ENCODE peak calls at places on chromosomes 11 and 22, in four cellular contexts. D is stimulated activated CD4-positive, alpha-beta T cell treated with anti-CD3 and anti-CD28 coated beads, Interleukin-1b, Interleukin-23, amount 100 ng/mL, for 4 hours; R is left cardiac atrium; W is iris pigment epithelial cell. M is an unnamed sample.

GRCh38 chr22:30809086-30809485 is 114.4 kb downstream of the OSBP2 start:
- DNase-seq in D (no peak), R (no peak), W (peak), M (no peak)

GRCh38 chr11:128095459-128096096 is 491.8 kb downstream of the ETS1 start:
- DNase-seq in D (no peak), R (no peak), W (peak), M (no peak)

GRCh38 chr11:92627615-92628201 is 341.7 kb upstream of the MTNR1B start:
- DNase-seq in D (no peak), R (no peak), W (peak), M (no peak)

GRCh38 chr11:112185883-112186282 is 10.6 kb downstream of the BCO2 start:
- DNase-seq in D (no peak), R (no peak), W (no peak), M (no peak)

GRCh38 chr11:73257342-73258103 is 14.6 kb upstream of the P2RY6 start:
- DNase-seq in D (no peak), R (peak), W (peak), M (no peak)

GRCh38 chr11:123235117-123235686 is 40.2 kb upstream of the CLMP start:
- DNase-seq in D (peak), R (peak), W (no peak), M (peak)

GRCh38 chr11:11978792-11979486 is 29.5 kb downstream of the DKK3 start:
- DNase-seq in D (no peak), R (peak), W (peak), M (no peak)

GRCh38 chr11:71078482-71078881 is 173.9 kb downstream of the SHANK2 start:
- DNase-seq in D (no peak), R (no peak), W (no peak), M (no peak)

GRCh38 chr11:59918987-59919589 is 19.1 kb upstream of the OOSP1 start:
- DNase-seq in D (no peak), R (no peak), W (peak), M (no peak)

GRCh38 chr11:126007263-126007662 is 55.4 kb downstream of the CDON start:
- DNase-seq in D (no peak), R (no peak), W (peak), M (no peak)

GRCh38 chr11:126703661-126704060 is 296.9 kb downstream of the KIRREL3 start:
- DNase-seq in D (no peak), R (no peak), W (no peak), M (no peak)

GRCh38 chr11:84981296-84981695 is 645.8 kb downstream of the DLG2 start:
- DNase-seq in D (no peak), R (no peak), W (peak), M (no peak)

GRCh38 chr11:119352857-119353260 is 6.4 kb upstream of the MFRP start:
- DNase-seq in D (no peak), R (peak), W (no peak), M (no peak)

GRCh38 chr11:17606206-17607082 is 59.4 kb downstream of the OTOG start:
- DNase-seq in D (no peak), R (no peak), W (no peak), M (no peak)

GRCh38 chr11:19919050-19919561 is 206.5 kb downstream of the NAV2 start:
- DNase-seq in D (no peak), R (peak), W (peak), M (no peak)

GRCh38 chr11:57885298-57886035 is 123.9 kb downstream of the CTNND1 start:
- DNase-seq in D (no peak), R (no peak), W (peak), M (no peak)

GRCh38 chr11:6587360-6587953 is 16.0 kb downstream of the RRP8 start:
- DNase-seq in D (no peak), R (no peak), W (no peak), M (no peak)

GRCh38 chr22:37254206-37254866 is 10.3 kb upstream of the RAC2 start:
- DNase-seq in D (no peak), R (no peak), W (peak), M (no peak)

M was measured in CMK.